ENCODE peak calls at places on chromosomes 1 and 21, in four cellular contexts. One of them, this sample, is unnamed.
A peak's percentile ranks its signal among the peaks of the same experiment; 100 is the strongest.

GRCh38 chr1:113057006-113057405 is 16.0 kb upstream of the LRIG2 start:
- DNase-seq in kidney glomerular epithelial cell: peak; percentile 40
- DNase-seq in HEK293T: no peak
- DNase-seq in right lobe of liver: no peak
- DNase-seq in this sample: no peak

GRCh38 chr1:161193561-161194235 is 5.2 kb downstream of the ADAMTS4 start:
- DNase-seq in kidney glomerular epithelial cell: no peak
- DNase-seq in HEK293T: no peak
- DNase-seq in right lobe of liver: peak; percentile 91
- DNase-seq in this sample: no peak

GRCh38 chr1:212483154-212483505 is 50.4 kb downstream of the NENF start:
- DNase-seq in kidney glomerular epithelial cell: no peak
- DNase-seq in HEK293T: no peak
- DNase-seq in right lobe of liver: no peak
- DNase-seq in this sample: no peak

GRCh38 chr21:25573409-25574206 is 33.7 kb downstream of the MRPL39 start:
- DNase-seq in kidney glomerular epithelial cell: peak; percentile 98
- DNase-seq in HEK293T: peak; percentile 19
- DNase-seq in right lobe of liver: no peak
- DNase-seq in this sample: no peak

GRCh38 chr1:166489670-166490436 is 323.1 kb upstream of the FAM78B start:
- DNase-seq in kidney glomerular epithelial cell: peak; percentile 4
- DNase-seq in HEK293T: no peak
- DNase-seq in right lobe of liver: no peak
- DNase-seq in this sample: no peak

GRCh38 chr21:46439906-46440305 is 18.8 kb upstream of the DIP2A start:
- DNase-seq in kidney glomerular epithelial cell: no peak
- DNase-seq in HEK293T: no peak
- DNase-seq in right lobe of liver: no peak
- DNase-seq in this sample: no peak

GRCh38 chr1:37177230-37177864 is 143.0 kb upstream of the GRIK3 start:
- DNase-seq in kidney glomerular epithelial cell: no peak
- DNase-seq in HEK293T: peak; percentile 39
- DNase-seq in right lobe of liver: no peak
- DNase-seq in this sample: peak; percentile 20

GRCh38 chr1:25501235-25502058 is 42.0 kb upstream of the LDLRAP1 start:
- DNase-seq in kidney glomerular epithelial cell: peak; percentile 9
- DNase-seq in HEK293T: no peak
- DNase-seq in right lobe of liver: no peak
- DNase-seq in this sample: no peak

GRCh38 chr1:212981025-212981495 is 30.7 kb downstream of the VASH2 start:
- DNase-seq in kidney glomerular epithelial cell: peak; percentile 70
- DNase-seq in HEK293T: no peak
- DNase-seq in right lobe of liver: no peak
- DNase-seq in this sample: peak; percentile 63

GRCh38 chr1:220067246-220068204 is 21.2 kb upstream of the EPRS1 start:
- DNase-seq in kidney glomerular epithelial cell: no peak
- DNase-seq in HEK293T: no peak
- DNase-seq in right lobe of liver: no peak
- DNase-seq in this sample: no peak

GRCh38 chr1:208304193-208304712 is 60.1 kb upstream of the PLXNA2 start:
- DNase-seq in kidney glomerular epithelial cell: no peak
- DNase-seq in HEK293T: no peak
- DNase-seq in right lobe of liver: no peak
- DNase-seq in this sample: no peak

GRCh38 chr1:94095744-94096469 is 25.0 kb downstream of the ABCA4 start:
- DNase-seq in kidney glomerular epithelial cell: no peak
- DNase-seq in HEK293T: no peak
- DNase-seq in right lobe of liver: no peak
- DNase-seq in this sample: no peak

GRCh38 chr1:204178487-204179281 is 12.5 kb upstream of the REN start:
- DNase-seq in kidney glomerular epithelial cell: no peak
- DNase-seq in HEK293T: no peak
- DNase-seq in right lobe of liver: no peak
- DNase-seq in this sample: no peak

GRCh38 chr1:198158766-198159589 is 2.2 kb downstream of the NEK7 start:
- DNase-seq in kidney glomerular epithelial cell: peak; percentile 84
- DNase-seq in HEK293T: peak; percentile 93
- DNase-seq in right lobe of liver: peak; percentile 94
- DNase-seq in this sample: peak; percentile 91

GRCh38 chr1:35454616-35455015 is 102.6 kb downstream of the KIAA0319L start:
- DNase-seq in kidney glomerular epithelial cell: no peak
- DNase-seq in HEK293T: no peak
- DNase-seq in right lobe of liver: no peak
- DNase-seq in this sample: no peak